ENCODE peak calls at places on chromosomes 11 and 22, in nine cellular contexts. T is GM04504; H is activated naive CD4-positive, alpha-beta T cell treated with anti-CD3 and anti-CD28 coated beads, Interleukin-2, amount 10 ng/mL, durations not matched to agents 7 days and 5 days; L is A549; U is stimulated activated CD4-positive, alpha-beta T cell treated with anti-CD3 and anti-CD28 coated beads, Interleukin-15, amount 100 ng/mL, for 24 hours; D is activated gamma-delta T cell treated with Interleukin-2 at 50 U/mL for 16 hours; Q is Right ventricle myocardium superior; S is T-helper 1 cell; P is IMR-90. F is an unnamed sample.

GRCh38 chr22:36104988-36105387 is 55.6 kb downstream of the APOL3 start:
- DNase-seq in T (no peak), H (no peak), L (no peak), U (no peak), D (no peak), Q (no peak), S (no peak), P (peak), F (no peak)

GRCh38 chr11:75474878-75475766 is 42.1 kb upstream of the KLHL35 start:
- DNase-seq in T (no peak), H (peak), L (no peak), U (peak), D (peak), Q (peak), S (no peak), P (peak), F (no peak)

GRCh38 chr11:10878408-10879214 is 20.8 kb upstream of the ZBED5 start:
- DNase-seq in T (no peak), H (no peak), L (peak), U (no peak), D (no peak), Q (no peak), S (no peak), P (peak), F (no peak)

GRCh38 chr11:33375688-33376311 is 118.6 kb downstream of the HIPK3 start:
- DNase-seq in T (no peak), H (no peak), L (peak), U (peak), D (no peak), Q (no peak), S (no peak), P (peak), F (no peak)

GRCh38 chr11:45817191-45817590 is 12.2 kb downstream of the SLC35C1 start:
- DNase-seq in T (no peak), H (no peak), L (no peak), U (no peak), D (no peak), Q (no peak), S (no peak), P (no peak), F (no peak)

GRCh38 chr22:27545071-27545470 is 256.5 kb downstream of the MN1 start:
- DNase-seq in T (no peak), H (no peak), L (no peak), U (no peak), D (no peak), Q (no peak), S (no peak), P (no peak), F (no peak)

GRCh38 chr11:75667831-75668507 is 869 bp downstream of the MAP6 start:
- DNase-seq in T (no peak), H (peak), L (peak), U (peak), D (no peak), Q (peak), S (no peak), P (peak), F (no peak)

GRCh38 chr11:60871378-60872061 is 4.2 kb downstream of the ZP1 start:
- DNase-seq in T (peak), H (no peak), L (no peak), U (no peak), D (peak), Q (peak), S (no peak), P (peak), F (no peak)

GRCh38 chr11:82932564-82932963 is 31.0 kb downstream of the DDIAS start:
- DNase-seq in T (no peak), H (no peak), L (no peak), U (no peak), D (no peak), Q (no peak), S (no peak), P (no peak), F (no peak)

GRCh38 chr11:100562102-100562501 is 125.0 kb upstream of the ARHGAP42 start:
- DNase-seq in T (peak), H (no peak), L (no peak), U (no peak), D (no peak), Q (no peak), S (no peak), P (peak), F (no peak)

GRCh38 chr22:29245626-29246385 is 22.0 kb downstream of the RHBDD3 start:
- DNase-seq in T (no peak), H (peak), L (peak), U (peak), D (peak), Q (peak), S (no peak), P (peak), F (peak)

GRCh38 chr22:19761022-19761499 is 483 bp downstream of the TBX1 start:
- DNase-seq in T (no peak), H (no peak), L (no peak), U (no peak), D (no peak), Q (no peak), S (no peak), P (no peak), F (no peak)

GRCh38 chr11:44559207-44559943 is 6.1 kb upstream of the CD82 start:
- DNase-seq in T (no peak), H (peak), L (no peak), U (peak), D (no peak), Q (no peak), S (no peak), P (no peak), F (peak)

GRCh38 chr11:63243533-63243932 is at the start of gene SLC22A25:
- DNase-seq in T (no peak), H (no peak), L (no peak), U (no peak), D (no peak), Q (no peak), S (no peak), P (no peak), F (no peak)

GRCh38 chr22:36454916-36455570 is 26.4 kb downstream of the TXN2 start:
- DNase-seq in T (no peak), H (peak), L (peak), U (peak), D (peak), Q (peak), S (peak), P (peak), F (peak)

GRCh38 chr22:22877523-22878210 is 9.9 kb upstream of the IGLL5 start:
- DNase-seq in T (peak), H (peak), L (peak), U (peak), D (peak), Q (peak), S (peak), P (peak), F (peak)

GRCh38 chr22:46793497-46793896 is 31.0 kb downstream of the TBC1D22A start:
- DNase-seq in T (no peak), H (no peak), L (no peak), U (no peak), D (no peak), Q (no peak), S (no peak), P (no peak), F (no peak)

GRCh38 chr11:78469905-78470304 is 52.3 kb upstream of the GAB2 start:
- DNase-seq in T (no peak), H (no peak), L (no peak), U (no peak), D (no peak), Q (no peak), S (no peak), P (no peak), F (no peak)

GRCh38 chr11:797300-798092 is 585 bp downstream of the SLC25A22 start:
- DNase-seq in T (peak), H (peak), L (peak), U (peak), D (peak), Q (peak), S (peak), P (peak), F (peak)

GRCh38 chr11:76193219-76193618 is 13.1 kb downstream of the WNT11 start:
- DNase-seq in T (no peak), H (no peak), L (no peak), U (no peak), D (no peak), Q (no peak), S (no peak), P (no peak), F (no peak)

GRCh38 chr22:47391169-47392053 is 629.0 kb downstream of the TBC1D22A start:
- DNase-seq in T (no peak), H (no peak), L (no peak), U (no peak), D (no peak), Q (no peak), S (no peak), P (no peak), F (no peak)

GRCh38 chr11:16347928-16348685 is 8.2 kb downstream of the SOX6 start:
- DNase-seq in T (peak), H (no peak), L (no peak), U (no peak), D (no peak), Q (no peak), S (no peak), P (peak), F (no peak)

GRCh38 chr11:86117706-86118050 is 48.8 kb upstream of the PICALM start:
- DNase-seq in T (no peak), H (no peak), L (no peak), U (no peak), D (no peak), Q (no peak), S (no peak), P (no peak), F (no peak)

GRCh38 chr11:15670520-15671070 is 555.9 kb downstream of the INSC start:
- DNase-seq in T (no peak), H (no peak), L (no peak), U (no peak), D (no peak), Q (no peak), S (no peak), P (peak), F (no peak)

GRCh38 chr11:116853461-116854073 is 16.1 kb upstream of the APOA1 start:
- DNase-seq in T (peak), H (peak), L (no peak), U (peak), D (peak), Q (no peak), S (no peak), P (peak), F (peak)

GRCh38 chr11:111206472-111206871 is 39.1 kb upstream of the POU2AF2 start:
- DNase-seq in T (no peak), H (no peak), L (peak), U (no peak), D (no peak), Q (no peak), S (no peak), P (peak), F (no peak)

GRCh38 chr22:31150615-31151014 is 9.4 kb upstream of the RNF185 start:
- DNase-seq in T (no peak), H (no peak), L (no peak), U (no peak), D (no peak), Q (no peak), S (no peak), P (no peak), F (no peak)

GRCh38 chr11:66886317-66886588 is 29.4 kb downstream of the LRFN4 start:
- DNase-seq in T (no peak), H (no peak), L (no peak), U (no peak), D (no peak), Q (no peak), S (no peak), P (no peak), F (no peak)

GRCh38 chr22:24952837-24953293 is 349 bp downstream of the KIAA1671 start:
- DNase-seq in T (no peak), H (no peak), L (peak), U (no peak), D (no peak), Q (peak), S (no peak), P (peak), F (no peak)

GRCh38 chr22:35894937-35895708 is 133.5 kb downstream of the RBFOX2 start:
- DNase-seq in T (peak), H (no peak), L (no peak), U (no peak), D (no peak), Q (no peak), S (no peak), P (peak), F (peak)

GRCh38 chr11:111775024-111775710 is 9.0 kb upstream of the PPP2R1B start:
- DNase-seq in T (no peak), H (no peak), L (no peak), U (no peak), D (no peak), Q (peak), S (no peak), P (peak), F (no peak)

GRCh38 chr11:110168404-110168803 is 75.2 kb downstream of the ZC3H12C start:
- DNase-seq in T (no peak), H (no peak), L (no peak), U (no peak), D (no peak), Q (no peak), S (no peak), P (no peak), F (no peak)

F was measured in NK-92 treated with Interleukin-12 subunit alpha and Interleukin-12 subunit beta, amount 100 ng/mL, for 24 hours.